ENCODE peak calls at places on chromosomes 11 and 22, in ten cellular contexts. Q is ureter; Y is stimulated activated naive B cell treated with anti-CD40 and anti-IgM and Interleukin-4, amounts not matched to agents 10 μg/mL and 1 μg/mL and 100 μg/mL, for 72 hours; N is fibroblast of lung; E is lung; T is A549; S is GM03348; G is NAMALWA; H is substantia nigra; P is Karpas-422. I is an unnamed sample.

GRCh38 chr11:10526974-10527918 is 13.7 kb downstream of the RNF141 start:
- DNase-seq in E (no peak), Q (no peak), H (no peak), T (peak; percentile 42), Y (no peak), P (no peak), G (no peak), S (no peak), N (peak; percentile 49), I (no peak)

GRCh38 chr11:33083918-33084317 is 44.5 kb downstream of the TCP11L1 start:
- DNase-seq in T (no peak), P (no peak), N (no peak), Y (no peak), H (no peak), S (no peak), G (no peak), E (no peak), Q (no peak), I (no peak)

GRCh38 chr11:65427691-65428577 is 5.3 kb downstream of the NEAT1 start:
- DNase-seq in Q (no peak), N (peak; percentile 61), T (peak; percentile 82), E (peak; percentile 34), S (no peak), G (peak; percentile 53), Y (no peak), H (no peak), P (peak; percentile 73), I (peak; percentile 63)

GRCh38 chr11:76236092-76237026 is 30.1 kb upstream of the WNT11 start:
- DNase-seq in P (peak; percentile 84), T (peak; percentile 81), Q (peak; percentile 70), G (peak; percentile 75), S (peak; percentile 81), H (no peak), Y (peak; percentile 61), E (no peak), N (peak; percentile 57), I (peak; percentile 56)

GRCh38 chr22:36110306-36110791 is 50.2 kb downstream of the APOL3 start:
- DNase-seq in S (peak; percentile 16), H (no peak), E (no peak), Y (no peak), T (no peak), Q (no peak), G (no peak), P (no peak), N (peak; percentile 48), I (no peak)

GRCh38 chr11:6618117-6619020 is 853 bp downstream of the TPP1 start:
- DNase-seq in S (peak; percentile 80), Q (peak; percentile 67), P (peak; percentile 59), T (no peak), E (no peak), Y (peak; percentile 47), H (no peak), N (peak; percentile 83), G (peak; percentile 64), I (no peak)

GRCh38 chr11:46338988-46339666 is 8.1 kb upstream of the DGKZ start:
- DNase-seq in Y (no peak), N (no peak), G (no peak), H (no peak), Q (no peak), P (no peak), E (no peak), S (no peak), T (no peak), I (no peak)

GRCh38 chr11:11786771-11787170 is 55.0 kb upstream of the USP47 start:
- DNase-seq in Q (no peak), P (peak; percentile 63), N (peak; percentile 20), E (no peak), S (peak; percentile 33), Y (no peak), H (no peak), T (peak; percentile 47), G (peak; percentile 33), I (peak; percentile 37)

GRCh38 chr11:72626637-72626936 is 47.6 kb downstream of the PDE2A start:
- DNase-seq in Y (no peak), H (no peak), T (no peak), E (no peak), S (no peak), G (no peak), P (no peak), N (no peak), Q (no peak), I (no peak)

I was measured in MM.1S.